ENCODE peak calls at places on chromosomes 4 and X, in five cellular contexts. One of them, this sample, is unnamed.

GRCh38 chrX:124504106-124504983 is 158.0 kb downstream of the SH2D1A start:
- DNase-seq in memory B cell: no peak
- DNase-seq in HEK293T: no peak
- DNase-seq in stimulated activated naive CD8-positive, alpha-beta T cell treated with anti-CD3 and anti-CD28 coated beads, Interleukin-15, Interleukin-2, amounts not matched to agents 100 U/mL and 50 U/mL, for 24 hours: no peak
- DNase-seq in NCI-H1105 treated with DMSO at 0.1 percent for 48 hours: no peak
- DNase-seq in this sample: no peak

GRCh38 chr4:60817609-60818008 is 382.5 kb upstream of the ADGRL3 start:
- DNase-seq in memory B cell: no peak
- DNase-seq in HEK293T: no peak
- DNase-seq in stimulated activated naive CD8-positive, alpha-beta T cell treated with anti-CD3 and anti-CD28 coated beads, Interleukin-15, Interleukin-2, amounts not matched to agents 100 U/mL and 50 U/mL, for 24 hours: no peak
- DNase-seq in NCI-H1105 treated with DMSO at 0.1 percent for 48 hours: no peak
- DNase-seq in this sample: no peak

GRCh38 chr4:141220655-141221605 is at the start of gene ZNF330:
- DNase-seq in memory B cell: peak
- DNase-seq in HEK293T: peak
- DNase-seq in stimulated activated naive CD8-positive, alpha-beta T cell treated with anti-CD3 and anti-CD28 coated beads, Interleukin-15, Interleukin-2, amounts not matched to agents 100 U/mL and 50 U/mL, for 24 hours: peak
- DNase-seq in NCI-H1105 treated with DMSO at 0.1 percent for 48 hours: peak
- DNase-seq in this sample: peak

GRCh38 chr4:75248770-75249467 is 265.3 kb downstream of the RCHY1 start:
- DNase-seq in memory B cell: no peak
- DNase-seq in HEK293T: no peak
- DNase-seq in stimulated activated naive CD8-positive, alpha-beta T cell treated with anti-CD3 and anti-CD28 coated beads, Interleukin-15, Interleukin-2, amounts not matched to agents 100 U/mL and 50 U/mL, for 24 hours: no peak
- DNase-seq in NCI-H1105 treated with DMSO at 0.1 percent for 48 hours: no peak
- DNase-seq in this sample: peak

GRCh38 chrX:49106930-49107329 is 16.6 kb downstream of the GPKOW start:
- DNase-seq in memory B cell: no peak
- DNase-seq in HEK293T: peak
- DNase-seq in stimulated activated naive CD8-positive, alpha-beta T cell treated with anti-CD3 and anti-CD28 coated beads, Interleukin-15, Interleukin-2, amounts not matched to agents 100 U/mL and 50 U/mL, for 24 hours: no peak
- DNase-seq in NCI-H1105 treated with DMSO at 0.1 percent for 48 hours: no peak
- DNase-seq in this sample: no peak

GRCh38 chr4:2755821-2756690 is at the start of gene TNIP2:
- DNase-seq in memory B cell: peak
- DNase-seq in HEK293T: peak
- DNase-seq in stimulated activated naive CD8-positive, alpha-beta T cell treated with anti-CD3 and anti-CD28 coated beads, Interleukin-15, Interleukin-2, amounts not matched to agents 100 U/mL and 50 U/mL, for 24 hours: peak
- DNase-seq in NCI-H1105 treated with DMSO at 0.1 percent for 48 hours: peak
- DNase-seq in this sample: peak

GRCh38 chr4:3145251-3145908 is 70.9 kb downstream of the HTT start:
- DNase-seq in memory B cell: no peak
- DNase-seq in HEK293T: no peak
- DNase-seq in stimulated activated naive CD8-positive, alpha-beta T cell treated with anti-CD3 and anti-CD28 coated beads, Interleukin-15, Interleukin-2, amounts not matched to agents 100 U/mL and 50 U/mL, for 24 hours: no peak
- DNase-seq in NCI-H1105 treated with DMSO at 0.1 percent for 48 hours: peak
- DNase-seq in this sample: peak

GRCh38 chrX:17939724-17940123 is 78.6 kb upstream of the RAI2 start:
- DNase-seq in memory B cell: no peak
- DNase-seq in HEK293T: no peak
- DNase-seq in stimulated activated naive CD8-positive, alpha-beta T cell treated with anti-CD3 and anti-CD28 coated beads, Interleukin-15, Interleukin-2, amounts not matched to agents 100 U/mL and 50 U/mL, for 24 hours: no peak
- DNase-seq in NCI-H1105 treated with DMSO at 0.1 percent for 48 hours: no peak
- DNase-seq in this sample: no peak

This sample was measured in NCI-H2081.